ENCODE peak calls at places on chromosomes 16 and 17, in ten cellular contexts. L is NCI-H774; O is stimulated activated CD8-positive, alpha-beta memory T cell treated with anti-CD3 and anti-CD28 coated beads, Interleukin-7, amount 100 ng/mL, for 1 hour; S is LoVo; Z is stimulated activated CD4-positive, alpha-beta T cell treated with anti-CD3 and anti-CD28 coated beads, Interleukin-4, amount 100 ng/mL, for 1 hour; H is EL; Q is endothelial cell; G is C1 segment of cervical spinal cord; I is GM23248; U is T-cell. Y is an unnamed sample.

GRCh38 chr16:66266436-66267286 is 99.8 kb upstream of the CDH5 start:
- DNase-seq in U (no peak), O (no peak), I (peak; percentile 96), H (peak; percentile 60), S (no peak), L (no peak), Z (no peak), G (no peak), Q (no peak), Y (no peak)

GRCh38 chr17:496761-497586 is 144.4 kb upstream of the RPH3AL start:
- DNase-seq in L (no peak), H (peak; percentile 29), G (no peak), U (no peak), Z (no peak), I (peak; percentile 70), O (no peak), Q (no peak), S (no peak), Y (no peak)

GRCh38 chr16:76389126-76389525 is 111.9 kb downstream of the CNTNAP4 start:
- DNase-seq in I (no peak), U (no peak), S (no peak), Q (no peak), H (no peak), O (no peak), G (no peak), Z (no peak), L (no peak), Y (no peak)

GRCh38 chr16:56237451-56237930 is 46.2 kb downstream of the GNAO1 start:
- DNase-seq in U (no peak), G (no peak), Q (no peak), Z (no peak), H (no peak), L (no peak), O (no peak), I (no peak), S (no peak), Y (no peak)

GRCh38 chr17:688100-688989 is 26.3 kb downstream of the VPS53 start:
- DNase-seq in Q (peak; percentile 41), S (no peak), G (peak; percentile 40), H (peak; percentile 38), U (no peak), Z (no peak), I (peak; percentile 45), O (no peak), L (no peak), Y (no peak)

GRCh38 chr17:81846743-81847689 is 12.2 kb upstream of the PPP1R27 start:
- DNase-seq in Z (no peak), L (no peak), I (no peak), Q (no peak), U (no peak), G (no peak), H (no peak), S (no peak), O (no peak), Y (no peak)

GRCh38 chr16:80807916-80808315 is 3.5 kb upstream of the CDYL2 start:
- DNase-seq in O (no peak), I (no peak), Q (no peak), L (no peak), U (no peak), Z (no peak), G (no peak), S (no peak), H (no peak), Y (no peak)

GRCh38 chr17:81429813-81430510 is 34.7 kb downstream of the BAHCC1 start:
- DNase-seq in U (no peak), G (peak; percentile 39), H (peak; percentile 16), Z (no peak), L (no peak), O (no peak), Q (no peak), I (peak; percentile 41), S (no peak), Y (no peak)

Y was measured in RWPE1.